ENCODE peak calls at places on chromosomes 13 and 19, in eight cellular contexts. J is PC-3, H is uterus, K is RWPE1, D is RWPE2, P is progenitor cell of endocrine pancreas, V is tibial artery, L is glutamatergic neuron. X is an unnamed sample.

GRCh38 chr13:41407380-41407779 is 50.0 kb upstream of the RGCC start:
- DNase-seq in H (no peak), J (peak), L (no peak), D (no peak), K (no peak), P (no peak), V (no peak), X (no peak)

GRCh38 chr13:113765241-113765910 is 6.3 kb downstream of the TMEM255B start:
- DNase-seq in P (no peak), L (no peak), D (no peak), H (no peak), V (no peak), K (no peak), J (no peak), X (no peak)

GRCh38 chr19:32097620-32098019 is 247.8 kb upstream of the ZNF507 start:
- DNase-seq in P (no peak), H (no peak), L (no peak), D (no peak), V (no peak), J (no peak), K (no peak), X (no peak)

GRCh38 chr19:47699360-47699917 is 13.8 kb upstream of the EHD2 start:
- DNase-seq in K (peak), D (no peak), P (peak), V (no peak), L (peak), H (peak), J (peak), X (no peak)

GRCh38 chr13:112179995-112180394 is 113.0 kb downstream of the SOX1 start:
- DNase-seq in K (no peak), V (no peak), P (no peak), J (no peak), H (no peak), L (no peak), D (no peak), X (no peak)

GRCh38 chr13:53200498-53201453 is 172.2 kb downstream of the OLFM4 start:
- DNase-seq in P (peak), L (peak), K (peak), J (no peak), D (no peak), V (no peak), H (no peak), X (no peak)

GRCh38 chr13:114148521-114148855 is 16.1 kb upstream of the RASA3 start:
- DNase-seq in K (no peak), H (no peak), L (no peak), P (no peak), D (no peak), V (no peak), J (no peak), X (no peak)

GRCh38 chr13:28499579-28499978 is 4.7 kb upstream of the FLT1 start:
- DNase-seq in V (no peak), J (peak), K (peak), L (no peak), H (no peak), P (no peak), D (no peak), X (no peak)

GRCh38 chr19:17665058-17665457 is 23.1 kb downstream of the UNC13A start:
- DNase-seq in L (no peak), H (no peak), D (no peak), P (no peak), K (no peak), J (no peak), V (no peak), X (no peak)

GRCh38 chr13:84951128-84951527 is 848.1 kb downstream of the SLITRK6 start:
- DNase-seq in L (no peak), J (peak), P (no peak), D (no peak), H (no peak), V (no peak), K (peak), X (no peak)

GRCh38 chr13:65540064-65540635 is 1690.0 kb downstream of the PCDH9 start:
- DNase-seq in V (no peak), D (no peak), P (no peak), H (no peak), L (no peak), J (peak), K (no peak), X (no peak)

GRCh38 chr19:1455336-1456120 is 5.6 kb downstream of the APC2 start:
- DNase-seq in J (peak), P (no peak), D (no peak), V (no peak), K (peak), L (peak), H (no peak), X (no peak)

GRCh38 chr13:44868397-44868796 is 120.9 kb downstream of the NUFIP1 start:
- DNase-seq in H (no peak), K (no peak), P (no peak), D (no peak), V (no peak), L (no peak), J (no peak), X (no peak)

GRCh38 chr13:110330491-110331001 is 23.5 kb downstream of the COL4A2 start:
- DNase-seq in V (no peak), K (no peak), J (no peak), P (no peak), L (no peak), D (no peak), H (no peak), X (no peak)

GRCh38 chr13:26310470-26310869 is 56.5 kb downstream of the CDK8 start:
- DNase-seq in L (no peak), D (no peak), J (no peak), H (no peak), V (no peak), P (no peak), K (no peak), X (no peak)

GRCh38 chr19:4575267-4575793 is 15.8 kb upstream of the SEMA6B start:
- DNase-seq in V (peak), L (peak), H (peak), J (peak), D (no peak), P (no peak), K (peak), X (peak)

GRCh38 chr13:112032186-112032835 is 34.6 kb upstream of the SOX1 start:
- DNase-seq in P (no peak), H (no peak), V (no peak), L (no peak), K (peak), J (peak), D (peak), X (no peak)

GRCh38 chr13:20495087-20496023 is 30.3 kb downstream of the CRYL1 start:
- DNase-seq in V (peak), L (peak), J (peak), D (no peak), P (peak), K (peak), H (peak), X (peak)

GRCh38 chr13:42078113-42078769 is 29.8 kb downstream of the DGKH start:
- DNase-seq in P (no peak), H (no peak), K (no peak), V (no peak), J (no peak), L (no peak), D (no peak), X (no peak)

GRCh38 chr13:44765076-44765475 is 188.9 kb upstream of the TSC22D1 start:
- DNase-seq in K (no peak), V (no peak), D (no peak), H (no peak), L (no peak), J (no peak), P (no peak), X (no peak)

GRCh38 chr19:55392820-55393219 is 7.1 kb downstream of the RPL28 start:
- DNase-seq in L (peak), K (no peak), H (no peak), J (no peak), P (no peak), D (no peak), V (no peak), X (no peak)

GRCh38 chr19:1587872-1588271 is 4.8 kb downstream of the MBD3 start:
- DNase-seq in V (no peak), P (no peak), L (no peak), H (no peak), D (no peak), K (no peak), J (no peak), X (no peak)

GRCh38 chr13:100334209-100334608 is 245.3 kb downstream of the PCCA start:
- DNase-seq in D (no peak), K (no peak), H (no peak), P (no peak), L (no peak), J (no peak), V (no peak), X (no peak)

GRCh38 chr13:79457948-79458347 is 23.0 kb upstream of the NDFIP2 start:
- DNase-seq in D (no peak), L (no peak), V (no peak), J (peak), K (peak), H (no peak), P (no peak), X (no peak)

GRCh38 chr19:9323557-9323918 is 441 bp upstream of the ZNF559 start:
- DNase-seq in J (peak), V (peak), L (peak), K (peak), D (no peak), H (peak), P (no peak), X (peak)

GRCh38 chr13:41842029-41842428 is 118.9 kb downstream of the VWA8 start:
- DNase-seq in K (no peak), H (no peak), J (no peak), D (no peak), V (no peak), P (no peak), L (no peak), X (peak)

GRCh38 chr13:78022164-78022877 is 103.7 kb upstream of the EDNRB start:
- DNase-seq in H (no peak), K (peak), J (peak), V (peak), L (no peak), D (no peak), P (no peak), X (peak)

GRCh38 chr19:40774916-40775631 is at the start of gene MIA:
- DNase-seq in K (no peak), J (no peak), V (no peak), D (no peak), H (no peak), P (no peak), L (no peak), X (no peak)

GRCh38 chr19:45995715-45996385 is 583 bp downstream of the CCDC61 start:
- DNase-seq in K (no peak), V (no peak), D (no peak), L (no peak), J (no peak), H (no peak), P (no peak), X (no peak)

GRCh38 chr13:32636711-32637110 is 50.5 kb downstream of the PDS5B start:
- DNase-seq in L (no peak), K (no peak), J (no peak), V (no peak), D (no peak), P (no peak), H (no peak), X (no peak)

GRCh38 chr13:67278230-67278629 is 48.1 kb upstream of the PCDH9 start:
- DNase-seq in D (no peak), H (no peak), P (no peak), K (no peak), V (no peak), J (peak), L (no peak), X (peak)

GRCh38 chr19:17711851-17712250 is 7.4 kb upstream of the MAP1S start:
- DNase-seq in H (no peak), J (no peak), K (no peak), D (no peak), P (no peak), V (no peak), L (no peak), X (no peak)

GRCh38 chr19:29812080-29812880 is 489 bp downstream of the CCNE1 start:
- DNase-seq in K (no peak), P (peak), J (no peak), V (no peak), H (no peak), D (no peak), L (peak), X (no peak)

GRCh38 chr13:58855283-58855682 is 1223.7 kb downstream of the PCDH17 start:
- DNase-seq in P (no peak), J (peak), D (no peak), V (no peak), H (no peak), K (peak), L (no peak), X (peak)

DNA sequence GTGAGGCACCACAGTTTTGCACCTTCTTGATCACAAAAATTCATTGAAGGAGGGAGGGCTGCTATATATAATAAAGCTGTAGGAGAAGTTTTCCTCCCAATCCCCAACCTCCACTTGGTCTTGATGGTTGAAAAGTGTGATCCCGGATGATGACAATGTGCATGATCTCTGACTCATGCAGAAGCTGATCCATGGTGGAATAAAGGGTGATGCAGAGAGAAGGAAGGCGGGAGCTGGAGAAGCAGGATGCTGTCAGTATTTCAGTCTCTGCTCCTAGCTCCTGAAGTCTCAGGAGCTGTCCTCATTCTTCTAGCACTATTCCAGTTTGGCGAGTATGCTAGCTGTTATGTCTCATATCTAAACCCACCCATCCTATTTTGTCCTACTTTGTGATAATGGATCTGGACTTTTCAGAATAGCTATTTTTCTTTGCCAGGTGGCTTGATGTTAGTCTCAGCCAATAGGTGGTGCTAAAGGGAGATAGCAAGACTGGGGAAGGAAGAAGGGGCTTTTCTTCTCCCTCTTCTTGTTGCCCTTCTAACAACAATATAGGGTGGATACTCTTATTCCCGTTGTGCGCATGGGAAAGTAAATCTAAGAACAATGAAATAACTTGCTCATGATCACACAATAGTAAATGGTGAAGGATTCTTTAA is 65.6 kb upstream of the HTR2A start:
- DNase-seq in K (peak), V (no peak), D (no peak), H (no peak), L (no peak), J (peak), P (no peak), X (peak)
- TF ChIP-seq CTCF in K (no peak), V (no peak), D (peak), H (no peak), L (no peak), J (peak), P (peak), X (peak)

DNA sequence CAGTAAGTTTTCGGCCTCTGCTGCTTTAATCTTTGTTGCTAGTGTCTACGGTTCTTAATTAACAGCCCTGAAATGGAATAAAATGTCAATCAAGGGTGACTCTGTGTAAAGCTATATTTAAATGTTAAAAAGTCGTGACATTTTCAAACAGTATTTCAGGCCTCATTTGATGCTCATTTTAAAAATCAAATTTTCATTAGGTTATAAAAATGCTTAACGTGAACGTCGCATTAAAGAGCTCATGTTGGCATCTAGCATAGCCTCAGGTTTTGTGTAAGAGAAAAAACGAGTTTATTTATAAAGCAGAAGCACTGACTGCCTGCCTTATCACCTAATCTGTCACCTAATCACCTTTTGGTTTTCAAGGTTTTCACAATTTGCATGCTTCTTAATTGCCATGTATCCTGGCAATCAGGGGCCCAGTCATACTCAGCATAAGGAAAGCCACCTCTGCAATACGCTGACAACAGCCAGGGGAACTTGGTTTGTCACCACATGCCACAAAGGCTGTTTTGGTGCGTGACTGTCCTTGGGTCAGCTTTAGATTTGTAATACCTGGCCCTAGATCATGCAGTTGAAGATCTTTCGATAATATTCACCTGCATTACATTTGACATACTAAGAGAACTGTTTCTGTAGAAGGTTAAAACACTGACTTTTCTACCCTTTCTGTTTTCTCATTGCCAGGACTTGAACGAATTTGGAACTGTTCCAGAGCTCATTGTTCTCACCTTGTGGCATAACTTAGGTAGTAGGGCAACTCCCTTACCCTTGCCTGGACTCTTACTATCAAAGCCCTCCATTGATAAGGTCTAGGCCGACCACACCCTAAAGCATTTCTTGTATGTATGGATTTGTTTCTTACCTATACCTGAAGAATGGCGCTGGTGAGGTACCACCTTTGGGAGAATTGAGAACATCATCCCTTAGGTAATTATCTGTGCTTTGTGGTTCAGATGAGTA is 112.5 kb downstream of the TEX26 start:
- DNase-seq in L (no peak), V (no peak), J (peak), H (no peak), K (no peak), D (no peak), P (no peak), X (no peak)
- TF ChIP-seq CTCF in L (peak), V (no peak), J (peak), H (no peak), K (peak), D (peak), P (no peak), X (no peak)

DNA sequence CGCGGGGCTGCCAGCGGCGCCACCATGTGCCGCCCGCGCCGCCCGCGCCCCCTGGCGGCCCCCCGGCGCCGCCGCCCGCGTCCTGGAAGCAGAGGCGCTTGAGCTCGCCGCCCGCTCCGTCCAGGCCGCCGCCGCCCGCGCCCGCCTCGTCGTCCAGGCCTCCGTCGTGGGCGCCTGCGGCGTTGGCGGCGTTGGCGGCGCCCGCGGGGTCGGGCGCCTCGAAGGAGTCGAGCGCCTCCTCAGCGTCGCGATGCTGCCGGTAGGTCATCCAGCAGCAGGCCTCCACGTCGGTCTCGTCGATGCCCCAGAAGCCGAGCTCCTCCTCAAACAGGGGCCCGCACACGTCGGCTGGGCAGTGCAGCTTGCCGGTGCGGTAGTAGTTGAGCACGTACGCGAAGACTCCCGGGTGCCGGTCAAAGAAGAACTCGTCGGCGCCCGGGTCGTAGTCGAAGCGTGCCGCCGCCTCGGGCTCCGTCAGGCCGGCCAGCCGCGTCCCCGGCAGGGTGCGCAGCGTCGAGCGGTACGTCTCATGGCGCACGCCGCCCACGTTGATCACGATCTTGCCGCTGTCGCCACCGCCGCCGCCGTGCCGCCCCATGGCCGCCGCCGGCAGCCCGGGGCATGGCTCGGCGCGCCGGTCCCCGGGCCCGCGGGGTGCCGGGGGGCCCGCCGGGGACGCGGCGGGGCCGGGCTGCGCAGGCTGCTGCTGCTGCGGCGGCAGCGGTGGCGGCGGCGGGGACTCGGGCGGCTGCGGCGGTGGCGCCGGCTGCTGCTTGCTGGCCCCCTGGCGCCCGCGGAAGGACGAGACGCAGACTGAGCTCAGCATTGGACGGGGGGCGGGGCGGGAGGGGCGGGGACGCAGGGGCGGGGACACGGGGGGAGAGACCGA is 676 bp downstream of the KCNC3 start:
- DNase-seq in D (peak), K (no peak), L (peak), J (peak), V (no peak), P (no peak), H (no peak), X (no peak)
- TF ChIP-seq CTCF in D (peak), K (no peak), L (no peak), J (no peak), V (no peak), P (peak), H (peak), X (peak)

DNA sequence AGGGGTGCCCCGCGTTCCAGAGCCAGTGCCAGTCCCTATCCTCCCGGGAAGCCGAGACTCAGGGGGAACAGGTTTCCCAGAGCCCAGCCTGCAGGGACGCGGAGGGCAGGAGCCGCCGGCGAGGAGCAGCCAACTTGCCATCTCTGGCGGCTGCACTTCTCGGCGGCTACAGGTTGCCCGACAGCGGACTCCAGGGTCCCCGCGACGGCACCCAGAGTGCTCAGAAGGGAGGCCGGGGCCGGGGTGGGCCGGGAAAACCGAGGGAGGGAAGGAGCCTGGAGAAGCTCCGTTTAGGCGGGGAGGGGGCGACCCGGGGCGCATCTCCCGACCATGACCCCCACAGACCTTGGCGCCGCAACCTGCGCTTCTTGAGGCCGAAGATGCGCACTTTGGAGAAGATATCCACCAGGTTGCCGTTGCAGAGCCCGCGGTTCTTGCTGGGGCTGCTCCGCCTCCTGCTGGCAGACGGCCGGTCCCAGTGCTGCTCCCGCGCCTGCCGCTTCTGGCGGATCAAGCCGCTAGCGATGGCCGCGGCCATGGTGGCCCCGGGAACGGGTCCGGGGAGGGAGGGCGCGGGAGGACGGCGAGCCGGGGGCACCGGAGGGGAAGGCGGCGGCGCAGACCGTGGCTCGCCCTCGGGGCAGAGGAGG is 463.8 kb downstream of the ITGBL1 start:
- DNase-seq in J (no peak), H (no peak), K (no peak), V (no peak), L (peak), P (no peak), D (no peak), X (no peak)
- TF ChIP-seq CTCF in J (no peak), H (no peak), K (no peak), V (no peak), L (peak), P (peak), D (peak), X (peak)

X was measured in retinal pigment epithelial cell.